ENCODE peak calls at places on chromosomes 11 and 22, in six cellular contexts. B is mesenchymal stem cell, A is IMR-90, W is H9, U is neuronal stem cell, Y is H1. R is an unnamed sample. For H3K9me3, the result is how much of the 10 kb centered on the place peaks cover.

GRCh38 chr11:68043349-68044144 is 4.7 kb downstream of the TCIRG1 start:
- DNase-seq in B (peak), A (peak), W (peak), U (no peak), Y (no peak), R (no peak)

GRCh38 chr11:34425863-34426262 is 12.9 kb upstream of the CAT start:
- DNase-seq in B (no peak), A (no peak), W (no peak), U (no peak), Y (no peak), R (no peak)

GRCh38 chr22:28243539-28243938 is 324.5 kb upstream of the PITPNB start:
- DNase-seq in B (peak), A (no peak), W (no peak), U (no peak), Y (no peak), R (no peak)

GRCh38 chr11:134504146-134504905 is 92.3 kb upstream of the B3GAT1 start:
- DNase-seq in B (no peak), A (no peak), W (no peak), U (no peak), Y (no peak), R (no peak)

GRCh38 chr22:25062378-25063095 is 110.0 kb downstream of the KIAA1671 start:
- DNase-seq in B (peak), A (no peak), W (no peak), U (no peak), Y (no peak), R (no peak)

GRCh38 chr22:24161909-24162308 is 19.4 kb upstream of the SUSD2 start:
- DNase-seq in B (no peak), A (no peak), W (no peak), U (no peak), Y (no peak), R (no peak)

GRCh38 chr11:119100246-119100959 is 1.2 kb downstream of the DPAGT1 start:
- DNase-seq in B (peak), A (peak), W (no peak), U (no peak), Y (no peak), R (peak)

GRCh38 chr22:22689621-22690345 is 45.4 kb downstream of the GGTLC2 start:
- DNase-seq in B (no peak), A (no peak), W (no peak), U (no peak), Y (no peak), R (no peak)

GRCh38 chr22:29268511-29269229 is 602 bp downstream of the EWSR1 start:
- DNase-seq in B (peak), A (peak), W (no peak), U (peak), Y (no peak), R (peak)

GRCh38 chr11:71097506-71098240 is 154.7 kb downstream of the SHANK2 start:
- DNase-seq in B (no peak), A (no peak), W (no peak), U (no peak), Y (no peak), R (no peak)

GRCh38 chr11:111585371-111585770 is 16.9 kb upstream of the SIK2 start:
- DNase-seq in B (peak), A (peak), W (no peak), U (no peak), Y (no peak), R (no peak)

GRCh38 chr11:95279921-95280861 is 49.2 kb upstream of the SESN3 start:
- DNase-seq in B (peak), A (no peak), W (peak), U (no peak), Y (no peak), R (no peak)

GRCh38 chr22:47341464-47341863 is 579.0 kb downstream of the TBC1D22A start:
- DNase-seq in B (no peak), A (no peak), W (no peak), U (no peak), Y (no peak), R (no peak)

DNA sequence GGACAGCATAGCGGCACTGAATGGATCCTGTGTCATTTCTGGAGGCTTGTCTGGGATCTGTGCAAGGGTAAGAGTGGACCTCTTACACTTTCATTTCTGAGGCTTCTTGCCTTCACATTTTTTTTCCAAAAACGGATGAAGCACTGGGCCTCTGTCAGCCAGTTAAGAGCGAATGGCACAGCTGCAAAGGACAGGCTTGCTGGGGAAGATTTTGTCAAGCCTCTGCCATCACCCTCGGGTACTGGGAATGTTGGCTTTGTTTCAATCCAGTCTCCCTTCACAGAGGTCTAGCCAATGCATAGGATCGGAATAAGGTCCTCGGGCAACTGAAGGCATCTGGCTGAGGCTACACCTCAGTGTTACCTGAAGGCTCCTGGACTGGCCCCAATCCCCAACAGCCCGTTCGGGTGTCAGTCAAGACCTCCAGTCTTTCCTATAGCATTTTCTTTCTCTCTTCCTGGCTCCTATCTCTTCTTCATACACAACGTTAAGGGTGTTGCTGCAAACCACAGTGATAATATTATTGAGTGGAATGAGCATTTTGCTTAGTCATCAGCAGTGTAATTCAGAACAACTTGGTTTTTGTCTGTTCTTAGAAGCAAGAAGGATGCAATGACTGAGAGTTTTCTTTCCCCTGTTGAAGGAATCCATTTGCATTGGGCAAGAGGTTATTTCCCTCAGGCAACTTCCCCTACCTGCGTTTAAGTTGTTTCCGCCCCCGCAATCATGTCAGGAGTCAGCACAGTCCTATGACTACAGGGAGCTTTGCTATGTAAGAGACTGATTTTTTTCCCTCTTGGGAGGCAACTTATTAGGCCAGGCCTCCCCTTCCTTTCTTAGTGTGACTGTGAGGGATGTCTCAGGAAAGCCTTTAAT is 22.8 kb downstream of the NPAT start:
- DNase-seq in B (peak), A (peak), W (no peak), U (no peak), Y (no peak), R (peak)
- H3K18ac ChIP-seq in B (peak), A (no peak), W (no peak), U (peak), Y (no peak), R (peak)

GRCh38 chr22:41845380-41846267 is 12.7 kb downstream of the SREBF2 start:
- DNase-seq in B (no peak), A (no peak), W (no peak), U (no peak), Y (no peak), R (no peak)

GRCh38 chr22:41844513-41844912 is 11.6 kb downstream of the SREBF2 start:
- DNase-seq in B (no peak), A (no peak), W (no peak), U (no peak), Y (no peak), R (peak)

GRCh38 chr22:41841085-41841712 is 8.3 kb downstream of the SREBF2 start:
- DNase-seq in B (no peak), A (no peak), W (no peak), U (no peak), Y (no peak), R (peak)

GRCh38 chr22:41844036-41844435 is 11.1 kb downstream of the SREBF2 start:
- DNase-seq in B (no peak), A (no peak), W (no peak), U (no peak), Y (no peak), R (no peak)

DNA sequence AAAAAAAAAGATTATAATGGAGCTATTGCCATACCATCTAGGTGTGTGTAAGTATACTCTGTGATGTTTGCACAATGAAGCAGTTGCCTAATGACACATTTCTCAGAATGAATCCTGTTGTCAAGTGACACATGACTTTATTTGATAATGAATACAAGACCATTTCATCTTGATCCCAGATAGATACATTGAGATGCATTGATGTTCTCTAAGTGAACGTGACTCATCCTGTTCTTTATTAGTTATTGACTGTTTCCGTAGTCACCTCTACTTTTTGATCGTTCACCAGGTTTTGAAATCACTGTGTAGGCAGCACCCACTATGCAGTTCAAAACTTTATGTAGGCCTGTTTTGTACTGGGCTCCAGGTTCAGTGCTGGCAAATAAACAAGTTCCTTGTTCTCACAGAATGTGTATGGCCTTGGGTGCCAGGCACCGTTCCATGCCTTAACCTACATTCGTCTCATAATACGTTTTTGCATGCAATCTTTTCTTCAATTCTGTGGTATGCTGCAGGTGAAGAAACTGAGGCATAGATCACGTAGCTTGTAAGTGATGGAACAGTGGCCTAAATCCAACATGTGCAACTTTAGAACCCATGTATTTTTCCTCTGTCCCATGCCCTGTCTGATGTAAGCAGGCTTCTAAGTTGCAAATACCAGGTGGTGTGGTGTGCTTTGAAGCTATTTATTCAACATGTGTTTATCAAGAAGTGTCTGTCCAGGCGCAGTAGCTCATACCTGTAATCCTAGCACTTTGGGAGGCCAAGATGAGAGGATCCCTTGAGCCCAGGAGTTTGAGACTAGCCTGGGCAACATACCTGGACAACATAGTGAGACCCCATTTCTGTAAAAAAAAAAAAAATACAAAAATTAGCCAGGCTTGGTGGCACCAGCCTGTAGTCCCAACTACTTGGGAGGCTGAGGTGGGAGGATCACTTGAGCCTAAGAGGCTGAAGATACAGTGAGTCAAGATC is 10.4 kb downstream of the SREBF2 start:
- DNase-seq in B (no peak), A (no peak), W (no peak), U (no peak), Y (no peak), R (peak)
- H3K9me3 ChIP-seq in B (under half), A (under half), W (under half), U (under half), Y (under half), R (under half)

GRCh38 chr11:128457874-128458273 is 129.5 kb downstream of the ETS1 start:
- DNase-seq in B (no peak), A (no peak), W (no peak), U (no peak), Y (no peak), R (no peak)
- H3K4me2 ChIP-seq in B (no peak), A (peak), W (no peak), U (no peak), Y (no peak), R (no peak)

DNA sequence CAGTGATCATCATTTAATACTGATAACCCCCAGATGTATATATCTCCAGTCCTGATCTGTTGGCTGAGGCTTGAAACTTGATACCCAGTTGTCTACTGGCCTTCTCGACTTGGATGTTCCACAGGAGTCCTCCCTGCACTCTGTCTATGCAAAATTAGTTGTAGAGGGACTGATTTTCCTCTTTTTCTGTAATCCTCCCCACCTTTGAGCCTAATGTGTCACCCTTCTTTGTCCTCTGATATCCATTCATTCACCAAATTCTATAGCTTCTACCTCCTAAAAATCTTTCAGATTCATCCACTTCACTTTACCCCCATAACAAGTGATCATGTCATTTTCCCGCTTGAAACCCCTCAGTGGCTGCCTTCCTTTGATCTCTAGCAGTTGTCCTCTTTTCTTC is 16.4 kb downstream of the COA4 start:
- DNase-seq in B (no peak), A (no peak), W (no peak), U (no peak), Y (no peak), R (no peak)
- H3K18ac ChIP-seq in B (no peak), A (no peak), W (no peak), U (no peak), Y (no peak), R (no peak)